ENCODE peak calls at places on chromosomes 7 and 10, in nine cellular contexts. Y is activated naive CD8-positive, alpha-beta T cell treated with anti-CD3 and anti-CD28 coated beads, Interleukin-2, amount 50 U/mL, for 24 hours; R is Calu3; M is NCI-H82; V is SJSA1; Q is NCI-H1105 treated with DMSO at 0.1 percent for 48 hours; K is anterior cingulate cortex; Z is ELR; X is body of pancreas. A is an unnamed sample.

GRCh38 chr10:129305046-129305445 is 162.0 kb upstream of the MGMT start:
- DNase-seq in K (no peak), Z (no peak), M (no peak), V (no peak), Q (no peak), R (no peak), Y (no peak), X (no peak), A (no peak)

GRCh38 chr10:5364916-5365434 is at the start of gene UCN3:
- DNase-seq in K (no peak), Y (no peak), R (no peak), X (no peak), Q (no peak), V (no peak), Z (no peak), M (no peak), A (no peak)

GRCh38 chr10:50600831-50601466 is 22.8 kb downstream of the SGMS1 start:
- DNase-seq in R (no peak), X (no peak), Y (no peak), Q (no peak), V (no peak), K (no peak), Z (peak), M (no peak), A (no peak)

GRCh38 chr7:79622781-79623180 is 169.3 kb upstream of the MAGI2 start:
- DNase-seq in M (no peak), R (no peak), K (no peak), Z (peak), Q (peak), V (no peak), X (no peak), Y (no peak), A (peak)

GRCh38 chr10:13877154-13877909 is 290.6 kb downstream of the PRPF18 start:
- DNase-seq in Z (no peak), X (peak), K (no peak), Q (no peak), V (no peak), M (no peak), R (no peak), Y (no peak), A (no peak)

GRCh38 chr7:9302436-9302835 is 869.0 kb downstream of the NXPH1 start:
- DNase-seq in X (no peak), Q (no peak), Y (no peak), Z (no peak), K (no peak), V (no peak), R (no peak), M (no peak), A (no peak)

GRCh38 chr10:31751401-31752080 is 177.1 kb downstream of the ARHGAP12 start:
- DNase-seq in X (no peak), K (no peak), V (no peak), Z (no peak), Y (no peak), Q (no peak), M (no peak), R (no peak), A (no peak)

GRCh38 chr7:127934711-127935110 is 96.5 kb downstream of the LRRC4 start:
- DNase-seq in Y (no peak), X (no peak), K (no peak), R (no peak), M (no peak), V (no peak), Q (no peak), Z (no peak), A (no peak)

GRCh38 chr7:15580604-15581351 is 19.0 kb upstream of the AGMO start:
- DNase-seq in Q (no peak), X (no peak), R (no peak), M (no peak), K (no peak), Y (no peak), V (no peak), Z (no peak), A (no peak)

GRCh38 chr10:24519950-24520349 is 203.7 kb downstream of the ARHGAP21 start:
- DNase-seq in Y (peak), V (no peak), Q (peak), Z (no peak), R (no peak), K (no peak), X (no peak), M (peak), A (no peak)

GRCh38 chr7:155864991-155865690 is 52.9 kb upstream of the SHH start:
- DNase-seq in Y (no peak), K (no peak), X (no peak), R (no peak), M (no peak), Z (no peak), V (no peak), Q (no peak), A (no peak)

GRCh38 chr7:152341039-152341913 is 94.5 kb downstream of the KMT2C start:
- DNase-seq in Y (no peak), M (peak), R (peak), X (peak), K (no peak), V (peak), Q (peak), Z (peak), A (peak)

GRCh38 chr7:143848192-143848591 is 53.8 kb downstream of the TCAF1 start:
- DNase-seq in Y (no peak), V (no peak), Z (no peak), K (no peak), M (no peak), R (no peak), X (no peak), Q (no peak), A (no peak)

GRCh38 chr7:2955177-2955768 is 88.4 kb downstream of the CARD11 start:
- DNase-seq in R (no peak), Z (no peak), K (no peak), Q (no peak), Y (no peak), M (no peak), X (no peak), V (no peak), A (no peak)

GRCh38 chr10:101216631-101217425 is 12.4 kb downstream of the LBX1 start:
- DNase-seq in Y (no peak), Z (no peak), X (no peak), Q (no peak), R (no peak), V (no peak), K (no peak), M (peak), A (no peak)

GRCh38 chr7:21867816-21868646 is 77.7 kb downstream of the CDCA7L start:
- DNase-seq in R (no peak), Y (no peak), X (no peak), M (no peak), K (no peak), V (no peak), Z (no peak), Q (no peak), A (no peak)

GRCh38 chr10:89944138-89944537 is 242.7 kb downstream of the KIF20B start:
- DNase-seq in M (no peak), Z (no peak), V (no peak), X (no peak), K (no peak), Q (no peak), Y (no peak), R (no peak), A (no peak)

GRCh38 chr7:116515584-116515983 is 9.3 kb upstream of the CAV1 start:
- DNase-seq in Q (no peak), X (no peak), Z (no peak), R (no peak), V (no peak), M (no peak), K (no peak), Y (no peak), A (no peak)

GRCh38 chr7:71131753-71132520 is at the start of gene GALNT17:
- DNase-seq in M (peak), Z (no peak), V (no peak), R (no peak), X (peak), K (peak), Q (peak), Y (no peak), A (no peak)

GRCh38 chr7:55971045-55971444 is 6.7 kb downstream of the NIPSNAP2 start:
- DNase-seq in M (no peak), R (no peak), V (no peak), K (no peak), Q (no peak), Y (no peak), Z (no peak), X (no peak), A (no peak)

GRCh38 chr7:70043139-70043538 is 444.9 kb downstream of the AUTS2 start:
- DNase-seq in M (no peak), Y (no peak), K (no peak), Q (no peak), X (no peak), Z (no peak), R (no peak), V (no peak), A (no peak)

A was measured in HT-29.